ENCODE peak calls at places on chromosomes 6 and 20, in seven cellular contexts. One of them, this sample, is unnamed.

GRCh38 chr6:149060985-149061760 is 256.3 kb upstream of the TAB2 start:
- DNase-seq in OCI-LY7: no peak
- DNase-seq in stomach: peak
- DNase-seq in brain microvascular endothelial cell: peak
- DNase-seq in psoas muscle: no peak
- DNase-seq in upper lobe of right lung: no peak
- DNase-seq in sigmoid colon: no peak
- DNase-seq in this sample: no peak

GRCh38 chr6:26383624-26384417 is 913 bp downstream of the BTN2A2 start:
- DNase-seq in OCI-LY7: peak
- DNase-seq in stomach: peak
- DNase-seq in brain microvascular endothelial cell: peak
- DNase-seq in psoas muscle: no peak
- DNase-seq in upper lobe of right lung: no peak
- DNase-seq in sigmoid colon: no peak
- DNase-seq in this sample: no peak

GRCh38 chr20:13934992-13935894 is 55.2 kb downstream of the SEL1L2 start:
- DNase-seq in OCI-LY7: no peak
- DNase-seq in stomach: no peak
- DNase-seq in brain microvascular endothelial cell: no peak
- DNase-seq in psoas muscle: no peak
- DNase-seq in upper lobe of right lung: no peak
- DNase-seq in sigmoid colon: no peak
- DNase-seq in this sample: no peak

GRCh38 chr20:31547017-31547675 is 32.9 kb downstream of the HM13 start:
- DNase-seq in OCI-LY7: peak
- DNase-seq in stomach: peak
- DNase-seq in brain microvascular endothelial cell: peak
- DNase-seq in psoas muscle: peak
- DNase-seq in upper lobe of right lung: peak
- DNase-seq in sigmoid colon: peak
- DNase-seq in this sample: peak

GRCh38 chr20:61925555-61926252 is 140.0 kb downstream of the TAF4 start:
- DNase-seq in OCI-LY7: no peak
- DNase-seq in stomach: no peak
- DNase-seq in brain microvascular endothelial cell: peak
- DNase-seq in psoas muscle: peak
- DNase-seq in upper lobe of right lung: peak
- DNase-seq in sigmoid colon: no peak
- DNase-seq in this sample: peak

GRCh38 chr6:19279137-19279747 is 557.9 kb upstream of the ID4 start:
- DNase-seq in OCI-LY7: no peak
- DNase-seq in stomach: no peak
- DNase-seq in brain microvascular endothelial cell: no peak
- DNase-seq in psoas muscle: no peak
- DNase-seq in upper lobe of right lung: no peak
- DNase-seq in sigmoid colon: no peak
- DNase-seq in this sample: no peak

GRCh38 chr6:25316626-25317025 is 37.5 kb downstream of the CARMIL1 start:
- DNase-seq in OCI-LY7: no peak
- DNase-seq in stomach: no peak
- DNase-seq in brain microvascular endothelial cell: no peak
- DNase-seq in psoas muscle: no peak
- DNase-seq in upper lobe of right lung: no peak
- DNase-seq in sigmoid colon: no peak
- DNase-seq in this sample: no peak

GRCh38 chr6:149752600-149752999 is 3.1 kb downstream of the PCMT1 start:
- DNase-seq in OCI-LY7: no peak
- DNase-seq in stomach: no peak
- DNase-seq in brain microvascular endothelial cell: no peak
- DNase-seq in psoas muscle: no peak
- DNase-seq in upper lobe of right lung: no peak
- DNase-seq in sigmoid colon: no peak
- DNase-seq in this sample: no peak

GRCh38 chr6:118648866-118649554 is 2.4 kb downstream of the CEP85L start:
- DNase-seq in OCI-LY7: no peak
- DNase-seq in stomach: no peak
- DNase-seq in brain microvascular endothelial cell: no peak
- DNase-seq in psoas muscle: no peak
- DNase-seq in upper lobe of right lung: no peak
- DNase-seq in sigmoid colon: no peak
- DNase-seq in this sample: no peak

GRCh38 chr20:62553838-62554161 is 78.0 kb upstream of the GATA5 start:
- DNase-seq in OCI-LY7: no peak
- DNase-seq in stomach: no peak
- DNase-seq in brain microvascular endothelial cell: no peak
- DNase-seq in psoas muscle: no peak
- DNase-seq in upper lobe of right lung: no peak
- DNase-seq in sigmoid colon: no peak
- DNase-seq in this sample: no peak

GRCh38 chr20:20321917-20322316 is 46.0 kb upstream of the INSM1 start:
- DNase-seq in OCI-LY7: no peak
- DNase-seq in stomach: no peak
- DNase-seq in brain microvascular endothelial cell: no peak
- DNase-seq in psoas muscle: no peak
- DNase-seq in upper lobe of right lung: no peak
- DNase-seq in sigmoid colon: no peak
- DNase-seq in this sample: no peak

GRCh38 chr20:18496042-18496441 is 983 bp downstream of the RBBP9 start:
- DNase-seq in OCI-LY7: peak
- DNase-seq in stomach: no peak
- DNase-seq in brain microvascular endothelial cell: no peak
- DNase-seq in psoas muscle: no peak
- DNase-seq in upper lobe of right lung: no peak
- DNase-seq in sigmoid colon: no peak
- DNase-seq in this sample: no peak

GRCh38 chr6:107641500-107641931 is 151.6 kb downstream of the SOBP start:
- DNase-seq in OCI-LY7: no peak
- DNase-seq in stomach: no peak
- DNase-seq in brain microvascular endothelial cell: no peak
- DNase-seq in psoas muscle: peak
- DNase-seq in upper lobe of right lung: peak
- DNase-seq in sigmoid colon: no peak
- DNase-seq in this sample: peak

GRCh38 chr6:110217255-110217654 is 37.0 kb downstream of the CDC40 start:
- DNase-seq in OCI-LY7: no peak
- DNase-seq in stomach: no peak
- DNase-seq in brain microvascular endothelial cell: peak
- DNase-seq in psoas muscle: no peak
- DNase-seq in upper lobe of right lung: no peak
- DNase-seq in sigmoid colon: no peak
- DNase-seq in this sample: no peak

GRCh38 chr20:57332105-57333089 is 2.8 kb downstream of the SPO11 start:
- DNase-seq in OCI-LY7: peak
- DNase-seq in stomach: no peak
- DNase-seq in brain microvascular endothelial cell: no peak
- DNase-seq in psoas muscle: no peak
- DNase-seq in upper lobe of right lung: no peak
- DNase-seq in sigmoid colon: no peak
- DNase-seq in this sample: no peak

GRCh38 chr20:57330998-57331397 is 1.4 kb downstream of the SPO11 start:
- DNase-seq in OCI-LY7: no peak
- DNase-seq in stomach: no peak
- DNase-seq in brain microvascular endothelial cell: no peak
- DNase-seq in psoas muscle: no peak
- DNase-seq in upper lobe of right lung: no peak
- DNase-seq in sigmoid colon: no peak
- DNase-seq in this sample: no peak

GRCh38 chr20:57329608-57330221 is at the start of gene SPO11:
- DNase-seq in OCI-LY7: peak
- DNase-seq in stomach: no peak
- DNase-seq in brain microvascular endothelial cell: no peak
- DNase-seq in psoas muscle: no peak
- DNase-seq in upper lobe of right lung: no peak
- DNase-seq in sigmoid colon: no peak
- DNase-seq in this sample: no peak

DNA sequence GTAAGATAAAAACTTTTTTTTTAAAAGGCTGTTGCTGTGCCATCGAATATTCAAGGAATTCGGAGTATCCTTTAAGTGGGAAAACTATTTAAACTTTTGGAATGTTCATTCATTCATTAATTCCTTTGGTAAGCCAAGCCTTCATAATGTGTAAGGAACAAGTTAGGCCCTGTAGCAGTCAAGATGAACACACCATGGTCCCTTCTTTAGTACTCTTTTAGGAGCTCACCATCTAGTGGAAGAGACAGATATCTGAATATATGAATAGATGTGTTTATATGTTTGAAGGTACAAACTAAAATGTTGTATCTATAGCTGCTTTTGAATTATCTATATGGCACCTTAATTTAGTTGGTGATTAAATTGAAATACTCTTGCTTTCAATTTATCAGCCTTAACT is 5.8 kb downstream of the SPO11 start:
- DNase-seq in OCI-LY7: peak
- DNase-seq in stomach: no peak
- DNase-seq in brain microvascular endothelial cell: no peak
- DNase-seq in psoas muscle: no peak
- DNase-seq in upper lobe of right lung: no peak
- DNase-seq in sigmoid colon: no peak
- DNase-seq in this sample: no peak
- TF ChIP-seq CTCF in OCI-LY7: peak
- TF ChIP-seq CTCF in stomach: no peak
- TF ChIP-seq CTCF in brain microvascular endothelial cell: no peak
- TF ChIP-seq CTCF in psoas muscle: no peak
- TF ChIP-seq CTCF in upper lobe of right lung: no peak
- TF ChIP-seq CTCF in sigmoid colon: no peak
- TF ChIP-seq CTCF in this sample: no peak

GRCh38 chr20:57736738-57737347 is 27.0 kb upstream of the PMEPA1 start:
- DNase-seq in OCI-LY7: no peak
- DNase-seq in stomach: no peak
- DNase-seq in brain microvascular endothelial cell: no peak
- DNase-seq in psoas muscle: peak
- DNase-seq in upper lobe of right lung: no peak
- DNase-seq in sigmoid colon: peak
- DNase-seq in this sample: peak
- H3K27ac ChIP-seq in OCI-LY7: no peak
- H3K27ac ChIP-seq in stomach: no peak
- H3K27ac ChIP-seq in brain microvascular endothelial cell: no peak
- H3K27ac ChIP-seq in psoas muscle: peak
- H3K27ac ChIP-seq in upper lobe of right lung: no peak
- H3K27ac ChIP-seq in sigmoid colon: no peak
- H3K27ac ChIP-seq in this sample: no peak

GRCh38 chr6:104859225-104860146 is at the start of gene HACE1:
- DNase-seq in OCI-LY7: peak
- DNase-seq in stomach: peak
- DNase-seq in brain microvascular endothelial cell: peak
- DNase-seq in psoas muscle: peak
- DNase-seq in upper lobe of right lung: peak
- DNase-seq in sigmoid colon: peak
- DNase-seq in this sample: peak
- TF ChIP-seq CTCF in OCI-LY7: no peak
- TF ChIP-seq CTCF in stomach: no peak
- TF ChIP-seq CTCF in brain microvascular endothelial cell: peak
- TF ChIP-seq CTCF in psoas muscle: peak
- TF ChIP-seq CTCF in upper lobe of right lung: peak
- TF ChIP-seq CTCF in sigmoid colon: no peak
- TF ChIP-seq CTCF in this sample: peak

DNA sequence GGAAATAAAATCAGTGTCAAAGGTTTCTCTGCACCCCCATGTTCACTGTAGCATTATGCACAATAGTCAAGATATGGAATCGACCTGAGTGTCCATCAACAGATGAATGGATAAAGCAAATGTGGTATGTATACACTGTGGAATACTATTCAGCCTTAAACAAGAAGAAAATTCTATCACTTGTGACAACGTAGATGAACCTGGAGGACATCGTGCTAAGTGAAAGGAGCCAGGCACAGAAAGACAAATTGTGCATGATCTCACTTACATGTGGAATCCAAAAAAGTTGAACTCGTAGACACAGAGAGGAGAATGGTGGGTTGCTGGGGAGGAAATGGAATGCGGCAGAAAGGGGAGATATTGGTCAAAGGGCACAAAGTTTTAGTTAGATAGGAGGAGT is 136.3 kb upstream of the ESR1 start:
- DNase-seq in OCI-LY7: no peak
- DNase-seq in stomach: no peak
- DNase-seq in brain microvascular endothelial cell: no peak
- DNase-seq in psoas muscle: no peak
- DNase-seq in upper lobe of right lung: no peak
- DNase-seq in sigmoid colon: no peak
- DNase-seq in this sample: no peak
- H3K27ac ChIP-seq in OCI-LY7: no peak
- H3K27ac ChIP-seq in stomach: no peak
- H3K27ac ChIP-seq in brain microvascular endothelial cell: no peak
- H3K27ac ChIP-seq in psoas muscle: no peak
- H3K27ac ChIP-seq in upper lobe of right lung: no peak
- H3K27ac ChIP-seq in sigmoid colon: no peak
- H3K27ac ChIP-seq in this sample: no peak

GRCh38 chr20:22248052-22248667 is 336.2 kb downstream of the FOXA2 start:
- DNase-seq in OCI-LY7: peak
- DNase-seq in stomach: no peak
- DNase-seq in brain microvascular endothelial cell: peak
- DNase-seq in psoas muscle: no peak
- DNase-seq in upper lobe of right lung: no peak
- DNase-seq in sigmoid colon: no peak
- DNase-seq in this sample: no peak
- TF ChIP-seq CTCF in OCI-LY7: peak
- TF ChIP-seq CTCF in stomach: no peak
- TF ChIP-seq CTCF in brain microvascular endothelial cell: no peak
- TF ChIP-seq CTCF in psoas muscle: peak
- TF ChIP-seq CTCF in upper lobe of right lung: peak
- TF ChIP-seq CTCF in sigmoid colon: peak
- TF ChIP-seq CTCF in this sample: peak

This sample was measured in lower lobe of right lung.